ENCODE peak calls at places on chromosome 18, in five cellular contexts. D is IMR-90, W is sigmoid colon, G is tibial nerve, N is adrenal gland. T is an unnamed sample.

GRCh38 chr18:10771053-10771709 is 245.4 kb downstream of the NAPG start:
- DNase-seq in N (no peak), G (no peak), D (peak), W (no peak), T (no peak)

GRCh38 chr18:21336846-21337245 is 94.8 kb downstream of the GREB1L start:
- DNase-seq in W (no peak), G (no peak), N (no peak), D (no peak), T (no peak)

GRCh38 chr18:24268784-24269550 is 128.7 kb downstream of the OSBPL1A start:
- DNase-seq in D (no peak), W (no peak), N (no peak), G (no peak), T (no peak)

GRCh38 chr18:58860747-58861224 is 3.9 kb upstream of the ZNF532 start:
- DNase-seq in D (no peak), N (no peak), G (no peak), W (no peak), T (no peak)

GRCh38 chr18:76384861-76385680 is 110.0 kb downstream of the ZNF516 start:
- DNase-seq in W (peak), D (no peak), N (no peak), G (no peak), T (no peak)

GRCh38 chr18:46152436-46152807 is 48.2 kb downstream of the HAUS1 start:
- DNase-seq in D (peak), W (no peak), N (peak), G (no peak), T (peak)

GRCh38 chr18:28189400-28190239 is 12.7 kb upstream of the CDH2 start:
- DNase-seq in G (no peak), D (peak), N (peak), W (no peak), T (no peak)

GRCh38 chr18:49521251-49521650 is 34.2 kb upstream of the C18orf32 start:
- DNase-seq in D (no peak), G (no peak), N (no peak), W (peak), T (no peak)

GRCh38 chr18:48645427-48646002 is 106.7 kb downstream of the CTIF start:
- DNase-seq in G (no peak), W (no peak), N (no peak), D (no peak), T (no peak)

GRCh38 chr18:9419956-9420631 is 55.2 kb upstream of the RALBP1 start:
- DNase-seq in N (no peak), W (peak), G (no peak), D (peak), T (no peak)

GRCh38 chr18:79637921-79638855 is 41.4 kb upstream of the CTDP1 start:
- DNase-seq in G (no peak), D (no peak), W (peak), N (no peak), T (no peak)

GRCh38 chr18:31716362-31716761 is 32.0 kb upstream of the B4GALT6 start:
- DNase-seq in G (no peak), D (no peak), W (no peak), N (no peak), T (no peak)

GRCh38 chr18:45066868-45067267 is 386.2 kb downstream of the SETBP1 start:
- DNase-seq in W (no peak), G (no peak), D (no peak), N (peak), T (no peak)

GRCh38 chr18:55406374-55407045 is 181.5 kb downstream of the TCF4 start:
- DNase-seq in G (no peak), N (no peak), D (no peak), W (no peak), T (no peak)

GRCh38 chr18:10274327-10274726 is 180.1 kb upstream of the APCDD1 start:
- DNase-seq in N (no peak), W (peak), G (no peak), D (peak), T (no peak)

GRCh38 chr18:55328301-55328700 is 259.7 kb downstream of the TCF4 start:
- DNase-seq in W (no peak), D (peak), N (no peak), G (no peak), T (no peak)

GRCh38 chr18:69647695-69648094 is 247.0 kb downstream of the DOK6 start:
- DNase-seq in G (no peak), W (no peak), N (no peak), D (no peak), T (no peak)

GRCh38 chr18:62526098-62527025 is 3.5 kb downstream of the ZCCHC2 start:
- DNase-seq in N (peak), D (peak), W (peak), G (peak), T (peak)
- TF ChIP-seq POLR2A in N (peak), D (peak), W (peak), G (peak), T (peak)

DNA sequence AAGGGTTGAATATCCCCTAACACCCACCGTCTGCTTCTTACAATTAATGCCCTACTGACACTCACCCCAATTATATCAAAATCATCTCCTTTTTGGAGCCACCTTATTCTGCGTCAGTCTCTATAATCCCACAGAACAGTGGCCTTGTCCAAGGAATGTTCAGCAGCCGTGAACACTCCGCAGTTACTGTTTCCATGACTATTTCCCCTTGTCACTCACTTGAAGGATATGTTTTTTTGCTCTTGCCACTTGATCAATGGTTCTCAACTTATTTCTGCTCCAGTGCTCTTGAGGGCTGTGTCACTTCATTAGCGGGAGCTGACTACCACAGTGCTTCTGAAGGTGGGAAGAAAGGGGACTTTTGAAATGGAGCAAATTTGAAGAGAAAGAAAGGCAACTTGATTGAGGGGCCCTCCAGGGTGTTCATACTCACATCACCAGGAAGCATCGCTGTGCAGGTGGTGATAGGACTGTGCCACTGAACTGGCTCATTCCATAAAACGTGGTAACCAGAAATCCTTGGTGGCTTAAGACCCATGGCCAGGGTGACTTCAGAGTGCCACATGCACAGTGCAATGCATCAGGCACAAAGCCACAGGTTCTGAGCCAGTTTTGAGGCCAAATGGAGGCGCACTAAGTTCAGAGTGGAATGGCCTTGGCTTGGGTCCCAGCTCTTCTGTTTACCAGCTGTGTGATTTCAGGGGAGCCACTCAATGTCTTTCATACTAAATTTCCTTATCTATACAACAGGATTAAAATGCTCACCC is 320.6 kb upstream of the RAB12 start:
- DNase-seq in N (peak), W (no peak), D (no peak), G (no peak), T (no peak)
- TF ChIP-seq POLR2A in N (no peak), W (no peak), D (no peak), G (no peak), T (no peak)

DNA sequence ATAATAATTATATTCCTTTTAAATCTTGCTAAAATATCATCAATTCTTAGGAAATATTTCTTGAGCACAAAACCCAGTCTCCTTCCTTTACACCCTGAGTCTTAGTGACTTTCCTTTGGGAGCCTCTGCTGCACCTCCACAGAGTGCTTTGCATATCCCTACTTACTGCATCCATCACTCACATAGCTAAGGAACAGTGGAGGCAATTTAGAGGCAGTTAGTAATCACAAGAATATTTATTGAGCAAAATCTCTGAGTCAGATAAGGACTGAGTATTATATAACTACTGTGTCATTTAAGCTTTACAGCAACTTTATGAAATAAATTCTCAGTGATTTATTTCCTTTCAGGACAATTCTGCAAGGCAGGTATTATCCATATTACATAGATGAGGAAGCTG is 327.7 kb downstream of the TMX3 start:
- DNase-seq in N (no peak), G (no peak), W (no peak), D (peak), T (no peak)
- TF ChIP-seq POLR2A in N (no peak), G (no peak), W (no peak), D (no peak), T (no peak)

GRCh38 chr18:3248670-3249359 is 1.2 kb downstream of the MYL12A start:
- DNase-seq in D (peak), G (no peak), W (no peak), N (no peak), T (no peak)
- TF ChIP-seq POLR2A in D (no peak), G (no peak), W (no peak), N (no peak), T (no peak)

DNA sequence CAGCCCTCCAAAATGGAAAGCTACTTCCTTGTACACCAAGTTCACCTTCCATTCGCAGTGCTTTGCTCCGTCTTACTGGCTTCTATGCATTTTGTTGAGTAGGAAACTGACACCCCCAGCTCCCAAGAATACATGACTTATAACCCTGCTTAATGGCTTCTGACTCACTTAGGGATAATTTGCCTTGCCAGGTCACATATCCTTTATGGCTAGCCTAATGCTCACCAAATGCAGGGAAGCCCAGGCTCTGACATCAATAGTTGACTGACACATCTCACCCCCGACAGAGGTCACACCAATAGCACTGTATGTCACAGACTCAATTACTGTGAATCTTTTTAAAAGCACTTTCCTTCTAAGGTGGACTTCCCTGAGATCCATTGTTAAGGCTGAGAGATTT is 147.2 kb downstream of the DTNA start:
- DNase-seq in D (no peak), N (no peak), W (no peak), G (no peak), T (no peak)
- TF ChIP-seq POLR2A in D (no peak), N (no peak), W (no peak), G (no peak), T (no peak)

GRCh38 chr18:39448942-39449341 is 1883.3 kb upstream of the CELF4 start:
- DNase-seq in N (no peak), W (no peak), D (peak), G (no peak), T (no peak)
- TF ChIP-seq POLR2A in N (no peak), W (no peak), D (no peak), G (no peak), T (no peak)

T was measured in H54.